ENCODE peak calls at places on chromosomes 3 and 15, in ten cellular contexts. E, G, X, K, S, B, C, N, Q and I are unnamed samples.
A peak's percentile ranks its signal among the peaks of the same experiment; 100 is the strongest.

GRCh38 chr15:32651229-32651837 is 9.8 kb downstream of the SCG5 start:
- DNase-seq in X (peak; percentile 46), N (peak; percentile 82), S (no peak), G (peak; percentile 10), B (no peak), Q (peak; percentile 25), C (peak; percentile 61), K (peak; percentile 52), E (peak; percentile 75), I (peak; percentile 35)

GRCh38 chr15:25600751-25601150 is 161.9 kb upstream of the UBE3A start:
- DNase-seq in S (no peak), C (no peak), E (no peak), B (no peak), Q (no peak), X (no peak), G (no peak), K (no peak), N (no peak), I (no peak)

GRCh38 chr3:143339451-143339850 is 219.9 kb downstream of the CHST2 start:
- DNase-seq in E (no peak), G (no peak), X (no peak), C (no peak), Q (no peak), K (no peak), B (no peak), N (no peak), S (no peak), I (no peak)

GRCh38 chr15:25052191-25052999 is 97.6 kb downstream of the SNRPN start:
- DNase-seq in X (no peak), N (peak; percentile 26), C (no peak), K (no peak), Q (no peak), G (peak; percentile 2), B (no peak), E (no peak), S (no peak), I (no peak)

GRCh38 chr3:65758871-65759598 is 279.7 kb downstream of the MAGI1 start:
- DNase-seq in K (no peak), G (no peak), S (no peak), N (no peak), E (peak; percentile 6), Q (no peak), B (no peak), X (no peak), C (no peak), I (no peak)

GRCh38 chr3:99871231-99871898 is 53.7 kb downstream of the CMSS1 start:
- DNase-seq in C (no peak), B (peak; percentile 64), X (no peak), G (no peak), N (no peak), E (no peak), Q (no peak), K (no peak), S (no peak), I (no peak)

GRCh38 chr3:72657666-72658065 is 190.6 kb downstream of the SHQ1 start:
- DNase-seq in N (no peak), S (no peak), C (no peak), Q (peak; percentile 37), E (no peak), B (no peak), G (no peak), X (no peak), K (peak; percentile 74), I (no peak)

GRCh38 chr3:159482241-159483031 is 506.2 kb upstream of the IL12A start:
- DNase-seq in X (no peak), G (no peak), K (no peak), B (no peak), S (no peak), Q (no peak), N (no peak), C (no peak), E (no peak), I (no peak)

GRCh38 chr15:79673416-79674123 is 223.2 kb downstream of the MTHFS start:
- DNase-seq in X (no peak), B (peak; percentile 66), G (no peak), N (no peak), K (peak; percentile 45), S (peak; percentile 41), E (peak; percentile 40), Q (no peak), C (peak; percentile 81), I (peak; percentile 27)

GRCh38 chr15:96889734-96890480 is 559.4 kb downstream of the NR2F2 start:
- DNase-seq in S (no peak), B (no peak), K (no peak), C (no peak), Q (no peak), X (no peak), N (no peak), E (no peak), G (no peak), I (no peak)

GRCh38 chr15:33968224-33968623 is at the start of gene CHRM5:
- DNase-seq in B (no peak), K (no peak), Q (no peak), X (no peak), G (no peak), C (no peak), S (no peak), E (no peak), N (no peak), I (no peak)

GRCh38 chr3:108153451-108153981 is 62.7 kb upstream of the CD47 start:
- DNase-seq in K (peak; percentile 74), Q (peak; percentile 20), B (peak; percentile 49), N (peak; percentile 71), S (no peak), C (peak; percentile 35), E (peak; percentile 74), X (peak; percentile 12), G (no peak), I (no peak)

GRCh38 chr15:39594056-39594763 is 13.3 kb downstream of the THBS1 start:
- DNase-seq in K (peak; percentile 51), X (no peak), N (no peak), E (peak; percentile 56), C (peak; percentile 7), B (no peak), Q (no peak), S (no peak), G (no peak), I (peak; percentile 57)

GRCh38 chr15:67833504-67834248 is 6.2 kb downstream of the RNU6-1 start:
- DNase-seq in B (no peak), Q (peak; percentile 30), X (no peak), G (no peak), S (no peak), C (no peak), K (peak; percentile 61), N (peak; percentile 81), E (peak; percentile 34), I (no peak)

GRCh38 chr3:97957617-97958311 is 14.5 kb downstream of the RIOX2 start:
- DNase-seq in Q (no peak), B (no peak), S (no peak), X (no peak), C (no peak), N (no peak), G (no peak), K (no peak), E (no peak), I (no peak)